ENCODE peak calls at places on chromosome 21, in five cellular contexts. D is brain microvascular endothelial cell; P is A172; M is CD8-positive, alpha-beta memory T cell; K is HEK293T. X is an unnamed sample.

GRCh38 chr21:44347911-44348451 is 5.4 kb upstream of the TRPM2 start:
- DNase-seq in P (no peak), M (no peak), D (no peak), K (no peak), X (no peak)

GRCh38 chr21:44568667-44569556 is 4.6 kb upstream of the KRTAP10-4 start:
- DNase-seq in P (no peak), D (no peak), M (no peak), K (no peak), X (no peak)

GRCh38 chr21:46562964-46563607 is 41.8 kb downstream of the S100B start:
- DNase-seq in D (no peak), P (no peak), K (no peak), M (no peak), X (no peak)

GRCh38 chr21:45029968-45030636 is 44.3 kb upstream of the ADARB1 start:
- DNase-seq in D (no peak), P (no peak), K (no peak), M (no peak), X (no peak)

GRCh38 chr21:36323032-36323431 is 3.0 kb downstream of the MORC3 start:
- DNase-seq in M (no peak), K (no peak), P (peak; percentile 70), D (no peak), X (no peak)

GRCh38 chr21:33685613-33686197 is 43.4 kb downstream of the ITSN1 start:
- DNase-seq in D (peak; percentile 41), M (no peak), P (peak; percentile 70), K (no peak), X (no peak)

GRCh38 chr21:39016740-39017315 is 166.4 kb downstream of the PSMG1 start:
- DNase-seq in K (no peak), D (no peak), P (no peak), M (no peak), X (no peak)

GRCh38 chr21:14734191-14734590 is 188.1 kb upstream of the SAMSN1 start:
- DNase-seq in M (no peak), K (no peak), P (no peak), D (no peak), X (no peak)

GRCh38 chr21:31988492-31989285 is 115.9 kb downstream of the HUNK start:
- DNase-seq in P (no peak), D (no peak), K (no peak), M (no peak), X (no peak)

GRCh38 chr21:42763578-42764442 is 110.4 kb downstream of the PDE9A start:
- DNase-seq in P (no peak), K (no peak), D (no peak), M (no peak), X (no peak)

GRCh38 chr21:31282095-31282709 is 61.9 kb downstream of the TIAM1 start:
- DNase-seq in M (no peak), P (peak; percentile 99), D (peak; percentile 99), K (no peak), X (no peak)

GRCh38 chr21:39660191-39660590 is 47.5 kb downstream of the B3GALT5 start:
- DNase-seq in D (peak; percentile 49), K (no peak), P (peak; percentile 73), M (no peak), X (no peak)

GRCh38 chr21:41583274-41583790 is 75.4 kb upstream of the TMPRSS2 start:
- DNase-seq in K (no peak), M (no peak), D (no peak), P (no peak), X (no peak)

GRCh38 chr21:33976082-33976979 is 60.7 kb upstream of the ATP5PO start:
- DNase-seq in M (peak; percentile 44), D (peak; percentile 87), K (no peak), P (peak; percentile 96), X (peak; percentile 40)

GRCh38 chr21:45078877-45079281 is 4.5 kb downstream of the ADARB1 start:
- DNase-seq in P (peak; percentile 77), K (no peak), M (peak; percentile 64), D (peak; percentile 70), X (peak; percentile 76)

GRCh38 chr21:27802816-27803475 is 836.1 kb upstream of the ADAMTS5 start:
- DNase-seq in D (peak; percentile 40), M (no peak), P (peak; percentile 35), K (peak; percentile 48), X (no peak)

GRCh38 chr21:46112731-46113215 is 14.9 kb downstream of the COL6A2 start:
- DNase-seq in D (no peak), M (no peak), K (no peak), P (no peak), X (no peak)

GRCh38 chr21:21897275-21897883 is 899.2 kb downstream of the NCAM2 start:
- DNase-seq in K (no peak), P (no peak), D (no peak), M (no peak), X (no peak)

GRCh38 chr21:34027727-34028461 is 45.5 kb upstream of the MRPS6 start:
- DNase-seq in M (no peak), P (peak; percentile 80), K (no peak), D (peak; percentile 11), X (no peak)

GRCh38 chr21:45590726-45591618 is 48.7 kb upstream of the SLC19A1 start:
- DNase-seq in K (no peak), D (no peak), P (no peak), M (no peak), X (peak; percentile 43)

GRCh38 chr21:39673736-39674135 is 61.0 kb downstream of the B3GALT5 start:
- DNase-seq in D (no peak), K (no peak), P (no peak), M (no peak), X (no peak)

GRCh38 chr21:35333831-35334593 is 284.9 kb upstream of the RUNX1 start:
- DNase-seq in K (no peak), D (no peak), P (no peak), M (no peak), X (no peak)

GRCh38 chr21:33022828-33023573 is 2.7 kb upstream of the OLIG2 start:
- DNase-seq in K (no peak), P (no peak), M (no peak), D (no peak), X (no peak)

GRCh38 chr21:15050588-15051377 is 14.0 kb downstream of the NRIP1 start:
- DNase-seq in P (no peak), M (no peak), K (no peak), D (no peak), X (no peak)

GRCh38 chr21:24825348-24825747 is 781.9 kb downstream of the MRPL39 start:
- DNase-seq in D (no peak), M (no peak), P (no peak), K (no peak), X (no peak)

GRCh38 chr21:41817228-41817627 is 50.4 kb upstream of the RIPK4 start:
- DNase-seq in K (peak; percentile 75), P (peak; percentile 79), M (no peak), D (peak; percentile 75), X (no peak)

GRCh38 chr21:18170221-18170620 is 74.4 kb upstream of the CHODL start:
- DNase-seq in D (no peak), M (no peak), K (no peak), P (no peak), X (no peak)

GRCh38 chr21:45640888-45641479 is 2.5 kb upstream of the PCBP3 start:
- DNase-seq in M (no peak), K (no peak), D (peak; percentile 61), P (peak; percentile 54), X (no peak)

GRCh38 chr21:46057111-46057709 is 40.7 kb upstream of the COL6A2 start:
- DNase-seq in M (no peak), D (no peak), P (no peak), K (no peak), X (no peak)

GRCh38 chr21:25176637-25177412 is 430.5 kb downstream of the MRPL39 start:
- DNase-seq in K (no peak), M (no peak), D (no peak), P (peak; percentile 79), X (no peak)

GRCh38 chr21:33229776-33230517 is at the start of gene IFNAR2:
- DNase-seq in M (peak; percentile 70), D (peak; percentile 35), K (peak; percentile 97), P (peak; percentile 47), X (peak; percentile 55)

GRCh38 chr21:41167348-41168342 is at the start of gene BACE2:
- DNase-seq in K (peak; percentile 72), D (peak; percentile 33), P (peak; percentile 70), M (no peak), X (no peak)

GRCh38 chr21:38797470-38797869 is 8.3 kb upstream of the ETS2 start:
- DNase-seq in D (no peak), P (peak; percentile 64), K (no peak), M (no peak), X (no peak)

GRCh38 chr21:40686526-40686925 is 160.4 kb downstream of the DSCAM start:
- DNase-seq in M (no peak), D (no peak), K (no peak), P (no peak), X (no peak)

GRCh38 chr21:44299085-44299457 is 782 bp upstream of the PFKL start:
- DNase-seq in D (no peak), M (no peak), P (no peak), K (no peak), X (no peak)

GRCh38 chr21:45820171-45821091 is 161.1 kb upstream of the COL6A1 start:
- DNase-seq in P (peak; percentile 88), D (peak; percentile 81), K (peak; percentile 94), M (peak; percentile 60), X (peak; percentile 45)

GRCh38 chr21:44778094-44778493 is 23.5 kb downstream of the UBE2G2 start:
- DNase-seq in K (no peak), D (no peak), M (no peak), P (no peak), X (no peak)

GRCh38 chr21:37764696-37765095 is 151.6 kb downstream of the KCNJ6 start:
- DNase-seq in K (no peak), M (no peak), D (no peak), P (no peak), X (no peak)

X was measured in T-helper 22 cell.